ENCODE peak calls at places on chromosomes 2 and 18, in eight cellular contexts. D is ascending aorta; J is endodermal cell; W is iris pigment epithelial cell; A is activated T-helper 1 cell treated with anti-CD3 and anti-CD28 coated beads, Interleukin-12 subunit alpha, Interleukin-12 subunit beta, Interleukin-2, Interleukin-4 antibody, amounts not matched to agents 30 ng/mL and 10 ng/mL and 1 ng/mL, durations not matched to agents 14 hours and 24 hours and 36 hours; N is stimulated activated CD4-positive, alpha-beta T cell treated with anti-CD3 and anti-CD28 coated beads, Interleukin-15, amount 100 ng/mL, for 1 hour; V is kidney epithelial cell; O is hepatocyte. Q is an unnamed sample.

GRCh38 chr18:74493689-74494088 is 2.5 kb upstream of the CNDP2 start:
- DNase-seq in W (peak), V (no peak), D (no peak), N (no peak), J (peak), A (peak), O (peak), Q (no peak)

GRCh38 chr2:13046557-13047165 is 329.9 kb downstream of the TRIB2 start:
- DNase-seq in D (no peak), W (peak), V (no peak), N (no peak), A (no peak), O (no peak), J (no peak), Q (no peak)

GRCh38 chr2:232353096-232353495 is 25.5 kb upstream of the ALPP start:
- DNase-seq in O (no peak), D (no peak), J (no peak), A (no peak), W (no peak), N (no peak), V (no peak), Q (no peak)

GRCh38 chr2:182891611-182892010 is 25.2 kb upstream of the FRZB start:
- DNase-seq in O (no peak), A (no peak), W (no peak), D (no peak), V (no peak), N (no peak), J (no peak), Q (no peak)

GRCh38 chr2:8453904-8454302 is 228.0 kb upstream of the ID2 start:
- DNase-seq in D (no peak), V (no peak), W (no peak), A (no peak), J (peak), O (no peak), N (no peak), Q (no peak)

GRCh38 chr2:184336688-184337087 is 261.6 kb upstream of the ZNF804A start:
- DNase-seq in A (no peak), J (no peak), D (no peak), N (no peak), O (no peak), V (no peak), W (peak), Q (no peak)

GRCh38 chr2:69890881-69891280 is 2.9 kb upstream of the SNRNP27 start:
- DNase-seq in W (no peak), A (no peak), O (no peak), D (no peak), V (no peak), N (no peak), J (no peak), Q (no peak)

GRCh38 chr18:48831802-48832201 is 119.0 kb downstream of the SMAD7 start:
- DNase-seq in J (peak), N (no peak), W (no peak), O (no peak), A (no peak), V (no peak), D (no peak), Q (no peak)

GRCh38 chr2:166647935-166648334 is 153.9 kb upstream of the SCN7A start:
- DNase-seq in W (no peak), J (no peak), A (no peak), D (no peak), V (no peak), O (no peak), N (no peak), Q (no peak)

GRCh38 chr2:108612153-108612513 is 77.9 kb downstream of the LIMS1 start:
- DNase-seq in N (no peak), J (no peak), V (peak), W (no peak), O (no peak), A (peak), D (no peak), Q (no peak)

GRCh38 chr2:65361623-65362022 is 70.8 kb downstream of the SPRED2 start:
- DNase-seq in D (no peak), W (peak), O (no peak), A (no peak), J (no peak), N (no peak), V (no peak), Q (no peak)

Q was measured in D721Med.